ENCODE peak calls at places on chromosomes 7 and 10, in four cellular contexts. Q is HepG2, M is K562, B is H1. F is an unnamed sample.
A peak's percentile ranks its signal among the peaks of the same experiment; 100 is the strongest.

GRCh38 chr10:16770646-16771045 is 46.6 kb downstream of the RSU1 start:
- DNase-seq in Q (no peak), M (no peak), B (no peak), F (no peak)

GRCh38 chr10:35089641-35090161 is 440 bp downstream of the CUL2 start:
- DNase-seq in Q (no peak), M (peak; percentile 59), B (no peak), F (no peak)

GRCh38 chr7:4610768-4611467 is 71.2 kb upstream of the FOXK1 start:
- DNase-seq in Q (peak; percentile 74), M (peak; percentile 82), B (no peak), F (peak; percentile 36)

GRCh38 chr7:106092204-106092603 is 19.9 kb downstream of the SYPL1 start:
- DNase-seq in Q (no peak), M (no peak), B (no peak), F (no peak)

GRCh38 chr10:71123023-71123422 is 89.3 kb upstream of the UNC5B start:
- DNase-seq in Q (no peak), M (no peak), B (no peak), F (no peak)

GRCh38 chr10:62352356-62352963 is 21.7 kb upstream of the ZNF365 start:
- DNase-seq in Q (no peak), M (no peak), B (no peak), F (no peak)

GRCh38 chr7:142753366-142753765 is 4.1 kb downstream of the PRSS1 start:
- DNase-seq in Q (no peak), M (no peak), B (no peak), F (no peak)

GRCh38 chr7:105153531-105153930 is 139.5 kb downstream of the KMT2E start:
- DNase-seq in Q (no peak), M (no peak), B (no peak), F (no peak)

GRCh38 chr7:43735802-43736603 is 6.7 kb upstream of the COA1 start:
- DNase-seq in Q (peak; percentile 41), M (peak; percentile 81), B (no peak), F (no peak)

GRCh38 chr10:11715815-11716494 is 26.2 kb upstream of the ECHDC3 start:
- DNase-seq in Q (peak; percentile 97), M (no peak), B (no peak), F (no peak)

GRCh38 chr7:30761214-30762156 is 9.6 kb downstream of the INMT start:
- DNase-seq in Q (no peak), M (peak; percentile 97), B (no peak), F (no peak)

GRCh38 chr7:68411742-68412141 is 1186.5 kb upstream of the AUTS2 start:
- DNase-seq in Q (no peak), M (peak; percentile 37), B (no peak), F (no peak)

GRCh38 chr7:30933124-30933893 is 21.7 kb downstream of the AQP1 start:
- DNase-seq in Q (no peak), M (no peak), B (no peak), F (peak; percentile 49)

GRCh38 chr7:135853499-135853898 is 104.9 kb upstream of the FAM180A start:
- DNase-seq in Q (no peak), M (no peak), B (no peak), F (no peak)

GRCh38 chr7:121385800-121386179 is 10.3 kb downstream of the FAM3C start:
- DNase-seq in Q (no peak), M (no peak), B (no peak), F (no peak)

GRCh38 chr7:2936301-2936700 is 92.2 kb upstream of the GNA12 start:
- DNase-seq in Q (no peak), M (no peak), B (no peak), F (no peak)

GRCh38 chr10:122420624-122421007 is 33.8 kb upstream of the ARMS2 start:
- DNase-seq in Q (no peak), M (no peak), B (no peak), F (no peak)

GRCh38 chr10:73183882-73184281 is 16.0 kb downstream of the FAM149B1 start:
- DNase-seq in Q (no peak), M (peak; percentile 47), B (no peak), F (no peak)

GRCh38 chr7:92179393-92179924 is 517 bp upstream of the LRRD1 start:
- DNase-seq in Q (no peak), M (no peak), B (no peak), F (no peak)
- TF ChIP-seq ATF2 in Q (no peak), M (no peak), B (no peak), F (no peak)

DNA sequence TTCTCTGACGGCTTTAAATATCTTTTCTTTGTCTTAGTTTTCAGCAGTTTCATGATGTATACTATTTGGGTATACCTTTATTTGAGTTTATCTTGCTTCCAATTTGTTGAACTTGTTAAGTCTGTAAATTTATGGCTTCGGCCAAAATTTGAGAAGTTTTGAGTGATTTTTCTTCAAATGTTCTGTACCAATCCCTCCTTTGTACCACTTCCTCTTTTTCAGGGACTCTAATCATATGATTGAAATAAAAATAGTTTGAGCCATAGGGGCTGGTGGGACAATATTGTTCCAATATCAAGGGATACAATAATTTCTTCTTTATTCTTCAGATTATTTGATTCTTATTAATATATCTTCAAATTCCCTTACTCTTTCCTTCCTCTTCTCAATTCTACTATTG is 43.1 kb upstream of the CTTNBP2 start:
- DNase-seq in Q (no peak), M (no peak), B (no peak), F (no peak)
- TF ChIP-seq ATF2 in Q (no peak), M (no peak), B (no peak), F (no peak)

GRCh38 chr10:18197706-18198105 is 57.5 kb downstream of the CACNB2 start:
- DNase-seq in Q (no peak), M (no peak), B (no peak), F (no peak)

GRCh38 chr10:18205098-18205834 is 65.0 kb downstream of the CACNB2 start:
- DNase-seq in Q (no peak), M (no peak), B (no peak), F (no peak)

GRCh38 chr10:18204050-18204449 is 63.8 kb downstream of the CACNB2 start:
- DNase-seq in Q (no peak), M (no peak), B (no peak), F (no peak)

GRCh38 chr10:18202600-18203150 is 62.5 kb downstream of the CACNB2 start:
- DNase-seq in Q (no peak), M (no peak), B (no peak), F (no peak)

GRCh38 chr10:18203526-18203925 is 63.3 kb downstream of the CACNB2 start:
- DNase-seq in Q (no peak), M (no peak), B (no peak), F (no peak)
- TF ChIP-seq ATF2 in Q (no peak), M (no peak), B (no peak), F (no peak)

DNA sequence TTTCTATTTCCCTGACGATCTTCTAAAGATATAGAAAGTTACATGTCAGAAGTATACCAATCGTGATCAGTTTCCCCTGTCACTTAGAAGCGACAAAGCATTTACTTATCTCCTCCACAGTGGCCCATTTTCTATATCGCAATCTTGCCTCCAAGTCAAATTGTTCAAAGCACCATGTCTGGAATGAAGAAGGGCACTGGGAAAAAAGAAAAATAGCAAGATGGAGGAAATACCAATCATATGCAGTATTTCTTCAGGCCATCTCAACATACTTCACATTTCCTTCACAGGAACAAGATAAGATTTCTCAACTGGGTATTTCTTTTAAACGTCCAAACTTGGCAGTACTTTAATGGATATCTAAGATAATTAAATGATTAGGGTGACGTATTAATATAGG is 63.3 kb upstream of the IL6 start:
- DNase-seq in Q (no peak), M (no peak), B (no peak), F (no peak)
- TF ChIP-seq ATF2 in Q (no peak), M (no peak), B (no peak), F (no peak)

DNA sequence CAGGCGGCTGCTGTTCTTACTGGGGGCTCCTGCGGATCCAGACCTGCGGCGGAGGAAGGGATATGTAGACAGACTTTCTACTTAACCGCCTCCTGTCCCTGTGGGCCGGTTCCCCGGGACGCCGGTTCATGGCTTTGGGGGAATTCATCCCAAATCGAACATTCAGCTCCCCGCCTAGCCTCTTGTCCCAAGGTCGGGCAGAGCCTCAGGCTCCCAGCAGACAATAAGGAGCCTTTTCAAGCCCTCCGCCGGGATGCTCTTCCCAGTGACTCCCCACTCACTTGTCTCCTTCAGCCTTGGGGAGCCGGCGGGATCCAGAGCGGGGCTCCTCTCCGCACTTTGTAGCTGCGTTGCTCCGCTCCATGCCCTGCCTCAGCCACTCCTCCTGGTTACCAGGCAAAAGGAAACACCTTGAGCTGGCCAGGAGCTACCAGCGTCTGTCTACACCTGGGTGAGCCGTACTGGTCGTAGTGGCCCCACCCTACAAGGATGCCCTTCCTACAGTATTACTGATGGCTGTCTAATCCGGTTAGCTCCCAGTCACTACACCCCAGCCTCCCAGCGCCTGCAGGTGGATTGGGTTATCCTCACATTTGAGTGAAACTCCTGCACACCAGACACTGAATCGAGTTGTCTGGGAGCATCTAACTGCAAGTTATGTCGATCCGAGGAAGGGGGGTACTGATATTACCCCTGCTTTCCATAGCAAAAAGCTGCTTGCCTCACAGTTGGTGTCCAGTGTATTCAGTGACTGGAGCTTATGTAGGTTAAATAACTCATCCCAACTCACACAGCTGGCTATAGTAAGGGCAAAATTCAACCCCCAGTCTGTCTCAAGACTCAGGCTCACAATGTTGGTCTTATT is at the start of gene C10orf95:
- DNase-seq in Q (no peak), M (no peak), B (no peak), F (peak; percentile 36)
- TF ChIP-seq ATF2 in Q (no peak), M (no peak), B (no peak), F (no peak)

GRCh38 chr7:64630496-64630895 is 35.4 kb upstream of the ZNF107 start:
- DNase-seq in Q (peak; percentile 80), M (peak; percentile 32), B (no peak), F (no peak)
- TF ChIP-seq ATF2 in Q (no peak), M (no peak), B (no peak), F (no peak)